ENCODE peak calls at places on chromosome 18, in four cellular contexts. J, Q, S and V are unnamed samples.

GRCh38 chr18:75654928-75655745 is 227.6 kb upstream of the SMIM21 start:
- DNase-seq in J (no peak), Q (no peak), S (no peak), V (no peak)

GRCh38 chr18:26471027-26471426 is 77.3 kb downstream of the KCTD1 start:
- DNase-seq in J (no peak), Q (no peak), S (no peak), V (no peak)

GRCh38 chr18:53534203-53534602 is 690.3 kb downstream of the MBD2 start:
- DNase-seq in J (no peak), Q (no peak), S (no peak), V (no peak)

GRCh38 chr18:32353257-32353656 is 117.4 kb downstream of the GAREM1 start:
- DNase-seq in J (no peak), Q (no peak), S (no peak), V (no peak)

GRCh38 chr18:26386002-26386401 is 159.8 kb downstream of the TAF4B start:
- DNase-seq in J (peak), Q (no peak), S (no peak), V (peak)

GRCh38 chr18:47151457-47151856 is 1.2 kb upstream of the HDHD2 start:
- DNase-seq in J (no peak), Q (no peak), S (no peak), V (no peak)

GRCh38 chr18:69400976-69401474 is 337 bp downstream of the DOK6 start:
- DNase-seq in J (no peak), Q (no peak), S (no peak), V (no peak)

GRCh38 chr18:449374-449773 is 51.1 kb downstream of the COLEC12 start:
- DNase-seq in J (peak), Q (no peak), S (peak), V (no peak)

GRCh38 chr18:48190994-48191393 is 218.2 kb downstream of the ZBTB7C start:
- DNase-seq in J (no peak), Q (no peak), S (no peak), V (no peak)

GRCh38 chr18:8217041-8217564 is 392.1 kb upstream of the RAB12 start:
- DNase-seq in J (no peak), Q (no peak), S (no peak), V (no peak)

GRCh38 chr18:80157708-80158343 is 48.8 kb downstream of the ADNP2 start:
- DNase-seq in J (peak), Q (peak), S (peak), V (peak)

GRCh38 chr18:56861244-56861643 is 210.1 kb downstream of the WDR7 start:
- DNase-seq in J (no peak), Q (no peak), S (no peak), V (peak)

GRCh38 chr18:7104649-7105048 is 12.9 kb downstream of the LAMA1 start:
- DNase-seq in J (no peak), Q (no peak), S (no peak), V (no peak)

GRCh38 chr18:21805771-21806366 is 65.3 kb downstream of the MIB1 start:
- DNase-seq in J (no peak), Q (no peak), S (no peak), V (no peak)

GRCh38 chr18:80119111-80119510 is 10.0 kb downstream of the ADNP2 start:
- DNase-seq in J (no peak), Q (no peak), S (no peak), V (no peak)

GRCh38 chr18:26538524-26538923 is 9.8 kb downstream of the KCTD1 start:
- DNase-seq in J (no peak), Q (no peak), S (no peak), V (no peak)

GRCh38 chr18:2104620-2105462 is 466.5 kb downstream of the METTL4 start:
- DNase-seq in J (peak), Q (peak), S (peak), V (peak)

GRCh38 chr18:61833387-61833786 is 59.4 kb downstream of the RNF152 start:
- DNase-seq in J (no peak), Q (no peak), S (no peak), V (no peak)

GRCh38 chr18:31821452-31822171 is 60.9 kb upstream of the SLC25A52 start:
- DNase-seq in J (no peak), Q (no peak), S (no peak), V (peak)

GRCh38 chr18:68438983-68439382 is 275.9 kb downstream of the TMX3 start:
- DNase-seq in J (no peak), Q (no peak), S (no peak), V (no peak)

GRCh38 chr18:4157339-4157738 is 297.8 kb downstream of the DLGAP1 start:
- DNase-seq in J (no peak), Q (no peak), S (no peak), V (no peak)

GRCh38 chr18:70288171-70288850 is 534 bp upstream of the SOCS6 start:
- DNase-seq in J (peak), Q (no peak), S (peak), V (peak)

GRCh38 chr18:31876707-31877106 is 66.2 kb downstream of the TRAPPC8 start:
- DNase-seq in J (no peak), Q (no peak), S (no peak), V (no peak)

GRCh38 chr18:24514439-24514838 is 54.0 kb downstream of the HRH4 start:
- DNase-seq in J (peak), Q (no peak), S (no peak), V (peak)

GRCh38 chr18:56992777-56993176 is 154.1 kb upstream of the BOD1L2 start:
- DNase-seq in J (no peak), Q (no peak), S (no peak), V (no peak)

GRCh38 chr18:12768622-12769021 is 65.8 kb downstream of the PSMG2 start:
- DNase-seq in J (no peak), Q (no peak), S (no peak), V (no peak)

GRCh38 chr18:47968006-47968676 is 37.7 kb upstream of the SMAD2 start:
- DNase-seq in J (no peak), Q (no peak), S (no peak), V (no peak)

GRCh38 chr18:34871435-34871834 is 161.3 kb downstream of the DTNA start:
- DNase-seq in J (no peak), Q (no peak), S (no peak), V (no peak)

GRCh38 chr18:46314011-46314410 is 209.8 kb downstream of the HAUS1 start:
- DNase-seq in J (no peak), Q (no peak), S (no peak), V (no peak)

GRCh38 chr18:60090170-60090569 is 190.4 kb downstream of the PMAIP1 start:
- DNase-seq in J (no peak), Q (no peak), S (no peak), V (peak)

GRCh38 chr18:49597152-49597551 is 35.3 kb downstream of the LIPG start:
- DNase-seq in J (peak), Q (no peak), S (no peak), V (no peak)

GRCh38 chr18:59468821-59469220 is 109.8 kb upstream of the LMAN1 start:
- DNase-seq in J (no peak), Q (no peak), S (no peak), V (no peak)

GRCh38 chr18:49784427-49785185 is 28.7 kb downstream of the ACAA2 start:
- DNase-seq in J (no peak), Q (no peak), S (no peak), V (no peak)

GRCh38 chr18:12074734-12075133 is 18.9 kb upstream of the ANKRD62 start:
- DNase-seq in J (no peak), Q (no peak), S (peak), V (no peak)

GRCh38 chr18:69674292-69674877 is 273.3 kb downstream of the CD226 start:
- DNase-seq in J (no peak), Q (no peak), S (no peak), V (no peak)

GRCh38 chr18:76448262-76449109 is 46.6 kb downstream of the ZNF516 start:
- DNase-seq in J (peak), Q (no peak), S (no peak), V (peak)

GRCh38 chr18:79517322-79517721 is 121.6 kb downstream of the NFATC1 start:
- DNase-seq in J (no peak), Q (no peak), S (no peak), V (no peak)

GRCh38 chr18:49185636-49186035 is 234.9 kb upstream of the SMAD7 start:
- DNase-seq in J (no peak), Q (no peak), S (no peak), V (no peak)